ENCODE peak calls at places on chromosomes 7 and 10, in eight cellular contexts. One of them, this sample, is unnamed.

GRCh38 chr7:101134399-101134980 is 7.6 kb downstream of the SERPINE1 start:
- DNase-seq in fibroblast of gingiva: peak
- DNase-seq in adipocyte: no peak
- DNase-seq in activated CD4-positive, CD25-positive, alpha-beta regulatory T cell: no peak
- DNase-seq in LoVo: no peak
- DNase-seq in natural killer cell treated with Interleukin-12 subunit alpha and Interleukin-12 subunit beta and Interleukin-15 and Interleukin-18, amount 100 ng/mL, for 72 hours: no peak
- DNase-seq in mesenteric fat pad: no peak
- DNase-seq in thoracic aorta: no peak
- DNase-seq in this sample: no peak

GRCh38 chr7:97845622-97846203 is 26.5 kb downstream of the ASNS start:
- DNase-seq in activated CD4-positive, CD25-positive, alpha-beta regulatory T cell: no peak
- DNase-seq in mesenteric fat pad: no peak
- DNase-seq in LoVo: peak
- DNase-seq in adipocyte: peak
- DNase-seq in fibroblast of gingiva: no peak
- DNase-seq in thoracic aorta: no peak
- DNase-seq in natural killer cell treated with Interleukin-12 subunit alpha and Interleukin-12 subunit beta and Interleukin-15 and Interleukin-18, amount 100 ng/mL, for 72 hours: no peak
- DNase-seq in this sample: no peak

GRCh38 chr10:68075550-68076004 is 494 bp upstream of the HERC4 start:
- DNase-seq in natural killer cell treated with Interleukin-12 subunit alpha and Interleukin-12 subunit beta and Interleukin-15 and Interleukin-18, amount 100 ng/mL, for 72 hours: no peak
- DNase-seq in adipocyte: no peak
- DNase-seq in LoVo: no peak
- DNase-seq in fibroblast of gingiva: no peak
- DNase-seq in mesenteric fat pad: no peak
- DNase-seq in thoracic aorta: no peak
- DNase-seq in activated CD4-positive, CD25-positive, alpha-beta regulatory T cell: no peak
- DNase-seq in this sample: no peak

GRCh38 chr10:95976295-95977229 is 66.8 kb upstream of the CCNJ start:
- DNase-seq in thoracic aorta: no peak
- DNase-seq in LoVo: no peak
- DNase-seq in adipocyte: no peak
- DNase-seq in fibroblast of gingiva: no peak
- DNase-seq in activated CD4-positive, CD25-positive, alpha-beta regulatory T cell: no peak
- DNase-seq in mesenteric fat pad: no peak
- DNase-seq in natural killer cell treated with Interleukin-12 subunit alpha and Interleukin-12 subunit beta and Interleukin-15 and Interleukin-18, amount 100 ng/mL, for 72 hours: no peak
- DNase-seq in this sample: no peak

GRCh38 chr10:85527610-85528317 is 838.8 kb downstream of the GRID1 start:
- DNase-seq in LoVo: no peak
- DNase-seq in mesenteric fat pad: no peak
- DNase-seq in fibroblast of gingiva: no peak
- DNase-seq in natural killer cell treated with Interleukin-12 subunit alpha and Interleukin-12 subunit beta and Interleukin-15 and Interleukin-18, amount 100 ng/mL, for 72 hours: no peak
- DNase-seq in adipocyte: no peak
- DNase-seq in thoracic aorta: no peak
- DNase-seq in activated CD4-positive, CD25-positive, alpha-beta regulatory T cell: no peak
- DNase-seq in this sample: no peak

GRCh38 chr10:13969118-13969791 is 361.5 kb downstream of the FRMD4A start:
- DNase-seq in LoVo: peak
- DNase-seq in thoracic aorta: no peak
- DNase-seq in adipocyte: no peak
- DNase-seq in natural killer cell treated with Interleukin-12 subunit alpha and Interleukin-12 subunit beta and Interleukin-15 and Interleukin-18, amount 100 ng/mL, for 72 hours: no peak
- DNase-seq in mesenteric fat pad: no peak
- DNase-seq in fibroblast of gingiva: no peak
- DNase-seq in activated CD4-positive, CD25-positive, alpha-beta regulatory T cell: no peak
- DNase-seq in this sample: no peak

GRCh38 chr10:123848564-123849457 is 42.8 kb downstream of the CPXM2 start:
- DNase-seq in activated CD4-positive, CD25-positive, alpha-beta regulatory T cell: no peak
- DNase-seq in adipocyte: peak
- DNase-seq in mesenteric fat pad: no peak
- DNase-seq in natural killer cell treated with Interleukin-12 subunit alpha and Interleukin-12 subunit beta and Interleukin-15 and Interleukin-18, amount 100 ng/mL, for 72 hours: no peak
- DNase-seq in LoVo: peak
- DNase-seq in fibroblast of gingiva: no peak
- DNase-seq in thoracic aorta: no peak
- DNase-seq in this sample: no peak

GRCh38 chr7:4681922-4682620 is at the start of gene FOXK1:
- DNase-seq in LoVo: peak
- DNase-seq in natural killer cell treated with Interleukin-12 subunit alpha and Interleukin-12 subunit beta and Interleukin-15 and Interleukin-18, amount 100 ng/mL, for 72 hours: peak
- DNase-seq in activated CD4-positive, CD25-positive, alpha-beta regulatory T cell: peak
- DNase-seq in fibroblast of gingiva: peak
- DNase-seq in thoracic aorta: no peak
- DNase-seq in mesenteric fat pad: peak
- DNase-seq in adipocyte: peak
- DNase-seq in this sample: peak

GRCh38 chr10:59867590-59867989 is 38.8 kb downstream of the CCDC6 start:
- DNase-seq in fibroblast of gingiva: no peak
- DNase-seq in thoracic aorta: no peak
- DNase-seq in mesenteric fat pad: no peak
- DNase-seq in adipocyte: no peak
- DNase-seq in activated CD4-positive, CD25-positive, alpha-beta regulatory T cell: no peak
- DNase-seq in LoVo: no peak
- DNase-seq in natural killer cell treated with Interleukin-12 subunit alpha and Interleukin-12 subunit beta and Interleukin-15 and Interleukin-18, amount 100 ng/mL, for 72 hours: no peak
- DNase-seq in this sample: no peak

GRCh38 chr10:51047857-51048256 is 26.4 kb upstream of the PRKG1 start:
- DNase-seq in thoracic aorta: no peak
- DNase-seq in fibroblast of gingiva: no peak
- DNase-seq in activated CD4-positive, CD25-positive, alpha-beta regulatory T cell: no peak
- DNase-seq in adipocyte: peak
- DNase-seq in natural killer cell treated with Interleukin-12 subunit alpha and Interleukin-12 subunit beta and Interleukin-15 and Interleukin-18, amount 100 ng/mL, for 72 hours: no peak
- DNase-seq in mesenteric fat pad: no peak
- DNase-seq in LoVo: no peak
- DNase-seq in this sample: no peak

GRCh38 chr7:97390915-97391593 is 273.6 kb downstream of the SDHAF3 start:
- DNase-seq in LoVo: no peak
- DNase-seq in fibroblast of gingiva: no peak
- DNase-seq in thoracic aorta: no peak
- DNase-seq in mesenteric fat pad: no peak
- DNase-seq in adipocyte: no peak
- DNase-seq in activated CD4-positive, CD25-positive, alpha-beta regulatory T cell: no peak
- DNase-seq in natural killer cell treated with Interleukin-12 subunit alpha and Interleukin-12 subunit beta and Interleukin-15 and Interleukin-18, amount 100 ng/mL, for 72 hours: no peak
- DNase-seq in this sample: no peak

GRCh38 chr7:901388-902154 is 25.2 kb downstream of the GET4 start:
- DNase-seq in activated CD4-positive, CD25-positive, alpha-beta regulatory T cell: peak
- DNase-seq in LoVo: peak
- DNase-seq in thoracic aorta: no peak
- DNase-seq in mesenteric fat pad: no peak
- DNase-seq in fibroblast of gingiva: peak
- DNase-seq in natural killer cell treated with Interleukin-12 subunit alpha and Interleukin-12 subunit beta and Interleukin-15 and Interleukin-18, amount 100 ng/mL, for 72 hours: peak
- DNase-seq in adipocyte: peak
- DNase-seq in this sample: peak

GRCh38 chr7:101708223-101708622 is 79.1 kb upstream of the MYL10 start:
- DNase-seq in natural killer cell treated with Interleukin-12 subunit alpha and Interleukin-12 subunit beta and Interleukin-15 and Interleukin-18, amount 100 ng/mL, for 72 hours: no peak
- DNase-seq in fibroblast of gingiva: no peak
- DNase-seq in mesenteric fat pad: no peak
- DNase-seq in adipocyte: no peak
- DNase-seq in LoVo: no peak
- DNase-seq in activated CD4-positive, CD25-positive, alpha-beta regulatory T cell: no peak
- DNase-seq in thoracic aorta: no peak
- DNase-seq in this sample: no peak

GRCh38 chr7:47303695-47304453 is 278.0 kb downstream of the TNS3 start:
- DNase-seq in adipocyte: no peak
- DNase-seq in mesenteric fat pad: peak
- DNase-seq in LoVo: no peak
- DNase-seq in thoracic aorta: no peak
- DNase-seq in fibroblast of gingiva: no peak
- DNase-seq in activated CD4-positive, CD25-positive, alpha-beta regulatory T cell: no peak
- DNase-seq in natural killer cell treated with Interleukin-12 subunit alpha and Interleukin-12 subunit beta and Interleukin-15 and Interleukin-18, amount 100 ng/mL, for 72 hours: no peak
- DNase-seq in this sample: no peak

GRCh38 chr10:121998462-121998861 is 9.5 kb downstream of the TACC2 start:
- DNase-seq in LoVo: no peak
- DNase-seq in fibroblast of gingiva: no peak
- DNase-seq in thoracic aorta: no peak
- DNase-seq in natural killer cell treated with Interleukin-12 subunit alpha and Interleukin-12 subunit beta and Interleukin-15 and Interleukin-18, amount 100 ng/mL, for 72 hours: no peak
- DNase-seq in activated CD4-positive, CD25-positive, alpha-beta regulatory T cell: no peak
- DNase-seq in mesenteric fat pad: no peak
- DNase-seq in adipocyte: no peak
- DNase-seq in this sample: no peak

GRCh38 chr7:43463401-43463980 is 119.4 kb upstream of the STK17A start:
- DNase-seq in fibroblast of gingiva: peak
- DNase-seq in adipocyte: peak
- DNase-seq in thoracic aorta: no peak
- DNase-seq in LoVo: no peak
- DNase-seq in activated CD4-positive, CD25-positive, alpha-beta regulatory T cell: no peak
- DNase-seq in natural killer cell treated with Interleukin-12 subunit alpha and Interleukin-12 subunit beta and Interleukin-15 and Interleukin-18, amount 100 ng/mL, for 72 hours: no peak
- DNase-seq in mesenteric fat pad: no peak
- DNase-seq in this sample: no peak

GRCh38 chr10:114045071-114045737 is 1.5 kb downstream of the ADRB1 start:
- DNase-seq in mesenteric fat pad: no peak
- DNase-seq in natural killer cell treated with Interleukin-12 subunit alpha and Interleukin-12 subunit beta and Interleukin-15 and Interleukin-18, amount 100 ng/mL, for 72 hours: no peak
- DNase-seq in fibroblast of gingiva: no peak
- DNase-seq in thoracic aorta: no peak
- DNase-seq in activated CD4-positive, CD25-positive, alpha-beta regulatory T cell: no peak
- DNase-seq in LoVo: no peak
- DNase-seq in adipocyte: peak
- DNase-seq in this sample: peak

GRCh38 chr7:1843921-1844335 is 173.9 kb downstream of the ELFN1 start:
- DNase-seq in adipocyte: no peak
- DNase-seq in thoracic aorta: no peak
- DNase-seq in LoVo: no peak
- DNase-seq in mesenteric fat pad: no peak
- DNase-seq in activated CD4-positive, CD25-positive, alpha-beta regulatory T cell: no peak
- DNase-seq in fibroblast of gingiva: no peak
- DNase-seq in natural killer cell treated with Interleukin-12 subunit alpha and Interleukin-12 subunit beta and Interleukin-15 and Interleukin-18, amount 100 ng/mL, for 72 hours: no peak
- DNase-seq in this sample: no peak

GRCh38 chr10:93716771-93717170 is 14.4 kb upstream of the FRA10AC1 start:
- DNase-seq in thoracic aorta: no peak
- DNase-seq in activated CD4-positive, CD25-positive, alpha-beta regulatory T cell: no peak
- DNase-seq in mesenteric fat pad: no peak
- DNase-seq in adipocyte: no peak
- DNase-seq in LoVo: no peak
- DNase-seq in natural killer cell treated with Interleukin-12 subunit alpha and Interleukin-12 subunit beta and Interleukin-15 and Interleukin-18, amount 100 ng/mL, for 72 hours: no peak
- DNase-seq in fibroblast of gingiva: no peak
- DNase-seq in this sample: no peak

GRCh38 chr10:21173433-21173963 is 276.4 kb upstream of the NEBL start:
- DNase-seq in adipocyte: no peak
- DNase-seq in activated CD4-positive, CD25-positive, alpha-beta regulatory T cell: no peak
- DNase-seq in fibroblast of gingiva: no peak
- DNase-seq in mesenteric fat pad: no peak
- DNase-seq in thoracic aorta: no peak
- DNase-seq in LoVo: no peak
- DNase-seq in natural killer cell treated with Interleukin-12 subunit alpha and Interleukin-12 subunit beta and Interleukin-15 and Interleukin-18, amount 100 ng/mL, for 72 hours: no peak
- DNase-seq in this sample: peak

GRCh38 chr10:113007343-113007771 is 57.3 kb downstream of the TCF7L2 start:
- DNase-seq in thoracic aorta: no peak
- DNase-seq in adipocyte: no peak
- DNase-seq in mesenteric fat pad: no peak
- DNase-seq in LoVo: no peak
- DNase-seq in fibroblast of gingiva: no peak
- DNase-seq in activated CD4-positive, CD25-positive, alpha-beta regulatory T cell: no peak
- DNase-seq in natural killer cell treated with Interleukin-12 subunit alpha and Interleukin-12 subunit beta and Interleukin-15 and Interleukin-18, amount 100 ng/mL, for 72 hours: no peak
- DNase-seq in this sample: no peak

GRCh38 chr7:47186316-47186715 is 395.6 kb downstream of the TNS3 start:
- DNase-seq in thoracic aorta: no peak
- DNase-seq in LoVo: no peak
- DNase-seq in natural killer cell treated with Interleukin-12 subunit alpha and Interleukin-12 subunit beta and Interleukin-15 and Interleukin-18, amount 100 ng/mL, for 72 hours: no peak
- DNase-seq in adipocyte: no peak
- DNase-seq in fibroblast of gingiva: no peak
- DNase-seq in activated CD4-positive, CD25-positive, alpha-beta regulatory T cell: no peak
- DNase-seq in mesenteric fat pad: no peak
- DNase-seq in this sample: no peak

GRCh38 chr7:143467724-143468123 is 9.9 kb upstream of the TAS2R41 start:
- DNase-seq in LoVo: peak
- DNase-seq in activated CD4-positive, CD25-positive, alpha-beta regulatory T cell: no peak
- DNase-seq in natural killer cell treated with Interleukin-12 subunit alpha and Interleukin-12 subunit beta and Interleukin-15 and Interleukin-18, amount 100 ng/mL, for 72 hours: no peak
- DNase-seq in fibroblast of gingiva: no peak
- DNase-seq in mesenteric fat pad: no peak
- DNase-seq in adipocyte: no peak
- DNase-seq in thoracic aorta: no peak
- DNase-seq in this sample: no peak

GRCh38 chr7:3301831-3302618 is 973 bp downstream of the SDK1 start:
- DNase-seq in adipocyte: peak
- DNase-seq in natural killer cell treated with Interleukin-12 subunit alpha and Interleukin-12 subunit beta and Interleukin-15 and Interleukin-18, amount 100 ng/mL, for 72 hours: no peak
- DNase-seq in fibroblast of gingiva: peak
- DNase-seq in thoracic aorta: no peak
- DNase-seq in activated CD4-positive, CD25-positive, alpha-beta regulatory T cell: no peak
- DNase-seq in mesenteric fat pad: no peak
- DNase-seq in LoVo: no peak
- DNase-seq in this sample: no peak

GRCh38 chr10:61882621-61883375 is 18.7 kb upstream of the ARID5B start:
- DNase-seq in activated CD4-positive, CD25-positive, alpha-beta regulatory T cell: peak
- DNase-seq in natural killer cell treated with Interleukin-12 subunit alpha and Interleukin-12 subunit beta and Interleukin-15 and Interleukin-18, amount 100 ng/mL, for 72 hours: peak
- DNase-seq in adipocyte: peak
- DNase-seq in fibroblast of gingiva: no peak
- DNase-seq in thoracic aorta: no peak
- DNase-seq in mesenteric fat pad: no peak
- DNase-seq in LoVo: no peak
- DNase-seq in this sample: no peak

GRCh38 chr7:136050462-136050847 is 73.3 kb upstream of the MTPN start:
- DNase-seq in natural killer cell treated with Interleukin-12 subunit alpha and Interleukin-12 subunit beta and Interleukin-15 and Interleukin-18, amount 100 ng/mL, for 72 hours: no peak
- DNase-seq in mesenteric fat pad: no peak
- DNase-seq in fibroblast of gingiva: no peak
- DNase-seq in adipocyte: no peak
- DNase-seq in activated CD4-positive, CD25-positive, alpha-beta regulatory T cell: no peak
- DNase-seq in thoracic aorta: no peak
- DNase-seq in LoVo: no peak
- DNase-seq in this sample: no peak

GRCh38 chr10:924524-924859 is 7.0 kb downstream of the LARP4B start:
- DNase-seq in adipocyte: no peak
- DNase-seq in thoracic aorta: no peak
- DNase-seq in natural killer cell treated with Interleukin-12 subunit alpha and Interleukin-12 subunit beta and Interleukin-15 and Interleukin-18, amount 100 ng/mL, for 72 hours: no peak
- DNase-seq in activated CD4-positive, CD25-positive, alpha-beta regulatory T cell: no peak
- DNase-seq in fibroblast of gingiva: no peak
- DNase-seq in LoVo: no peak
- DNase-seq in mesenteric fat pad: no peak
- DNase-seq in this sample: no peak

GRCh38 chr7:2245883-2246679 is 4.1 kb downstream of the NUDT1 start:
- DNase-seq in LoVo: no peak
- DNase-seq in natural killer cell treated with Interleukin-12 subunit alpha and Interleukin-12 subunit beta and Interleukin-15 and Interleukin-18, amount 100 ng/mL, for 72 hours: no peak
- DNase-seq in thoracic aorta: no peak
- DNase-seq in adipocyte: no peak
- DNase-seq in mesenteric fat pad: no peak
- DNase-seq in fibroblast of gingiva: no peak
- DNase-seq in activated CD4-positive, CD25-positive, alpha-beta regulatory T cell: no peak
- DNase-seq in this sample: no peak

GRCh38 chr7:106774768-106775551 is 90.1 kb upstream of the PIK3CG start:
- DNase-seq in adipocyte: no peak
- DNase-seq in fibroblast of gingiva: no peak
- DNase-seq in LoVo: peak
- DNase-seq in activated CD4-positive, CD25-positive, alpha-beta regulatory T cell: no peak
- DNase-seq in thoracic aorta: no peak
- DNase-seq in natural killer cell treated with Interleukin-12 subunit alpha and Interleukin-12 subunit beta and Interleukin-15 and Interleukin-18, amount 100 ng/mL, for 72 hours: no peak
- DNase-seq in mesenteric fat pad: no peak
- DNase-seq in this sample: no peak

GRCh38 chr10:132492323-132493035 is 45.1 kb upstream of the INPP5A start:
- DNase-seq in LoVo: no peak
- DNase-seq in activated CD4-positive, CD25-positive, alpha-beta regulatory T cell: no peak
- DNase-seq in natural killer cell treated with Interleukin-12 subunit alpha and Interleukin-12 subunit beta and Interleukin-15 and Interleukin-18, amount 100 ng/mL, for 72 hours: no peak
- DNase-seq in thoracic aorta: no peak
- DNase-seq in mesenteric fat pad: peak
- DNase-seq in adipocyte: no peak
- DNase-seq in fibroblast of gingiva: no peak
- DNase-seq in this sample: no peak

GRCh38 chr7:25857376-25858067 is 294.5 kb upstream of the NFE2L3 start:
- DNase-seq in mesenteric fat pad: no peak
- DNase-seq in fibroblast of gingiva: peak
- DNase-seq in natural killer cell treated with Interleukin-12 subunit alpha and Interleukin-12 subunit beta and Interleukin-15 and Interleukin-18, amount 100 ng/mL, for 72 hours: no peak
- DNase-seq in activated CD4-positive, CD25-positive, alpha-beta regulatory T cell: no peak
- DNase-seq in LoVo: peak
- DNase-seq in adipocyte: peak
- DNase-seq in thoracic aorta: no peak
- DNase-seq in this sample: peak

GRCh38 chr7:100575746-100576383 is 2.2 kb upstream of the SAP25 start:
- DNase-seq in adipocyte: no peak
- DNase-seq in fibroblast of gingiva: no peak
- DNase-seq in LoVo: no peak
- DNase-seq in mesenteric fat pad: no peak
- DNase-seq in natural killer cell treated with Interleukin-12 subunit alpha and Interleukin-12 subunit beta and Interleukin-15 and Interleukin-18, amount 100 ng/mL, for 72 hours: peak
- DNase-seq in activated CD4-positive, CD25-positive, alpha-beta regulatory T cell: no peak
- DNase-seq in thoracic aorta: no peak
- DNase-seq in this sample: no peak

GRCh38 chr7:92877367-92877766 is 41.0 kb upstream of the CDK6 start:
- DNase-seq in fibroblast of gingiva: no peak
- DNase-seq in adipocyte: no peak
- DNase-seq in natural killer cell treated with Interleukin-12 subunit alpha and Interleukin-12 subunit beta and Interleukin-15 and Interleukin-18, amount 100 ng/mL, for 72 hours: no peak
- DNase-seq in thoracic aorta: no peak
- DNase-seq in LoVo: no peak
- DNase-seq in activated CD4-positive, CD25-positive, alpha-beta regulatory T cell: no peak
- DNase-seq in mesenteric fat pad: no peak
- DNase-seq in this sample: no peak

GRCh38 chr7:140262242-140262903 is 85.6 kb upstream of the KDM7A start:
- DNase-seq in LoVo: no peak
- DNase-seq in activated CD4-positive, CD25-positive, alpha-beta regulatory T cell: no peak
- DNase-seq in natural killer cell treated with Interleukin-12 subunit alpha and Interleukin-12 subunit beta and Interleukin-15 and Interleukin-18, amount 100 ng/mL, for 72 hours: peak
- DNase-seq in fibroblast of gingiva: no peak
- DNase-seq in adipocyte: no peak
- DNase-seq in mesenteric fat pad: no peak
- DNase-seq in thoracic aorta: no peak
- DNase-seq in this sample: no peak